ENCODE peak calls at places on chromosomes 3 and 15, in ten cellular contexts. E is activated CD4-positive, CD25-positive, alpha-beta regulatory T cell treated with anti-CD3 and anti-CD28 coated beads, Interleukin-2, amount 50 U/mL, for 72 hours; S is stimulated activated CD4-positive, alpha-beta T cell treated with anti-CD3 and anti-CD28 coated beads, Interleukin-1b, Interleukin-23, amount 100 ng/mL, for 4 hours; Z is skeletal muscle cell; C is iris pigment epithelial cell; F is islet precursor cell; U is AG04449; G is activated CD4-positive, alpha-beta T cell treated with anti-CD3 and anti-CD28 coated beads, Interleukin-2, amount 50 U/mL, for 48 hours; N is NCI-H748 treated with DMSO at 0.1 percent for 48 hours; R is RWPE1. Y is an unnamed sample.

GRCh38 chr15:70493376-70493775 is 270.0 kb downstream of the UACA start:
- DNase-seq in E (no peak), S (no peak), Z (no peak), C (no peak), F (no peak), U (no peak), G (no peak), N (no peak), R (no peak), Y (no peak)

GRCh38 chr3:122105626-122106025 is 50.5 kb downstream of the CD86 start:
- DNase-seq in E (no peak), S (no peak), Z (no peak), C (peak), F (no peak), U (no peak), G (no peak), N (no peak), R (no peak), Y (no peak)

GRCh38 chr3:122021037-122021436 is 1.0 kb downstream of the ILDR1 start:
- DNase-seq in E (no peak), S (no peak), Z (no peak), C (no peak), F (no peak), U (no peak), G (no peak), N (no peak), R (no peak), Y (no peak)

GRCh38 chr3:16494906-16495580 is 18.5 kb downstream of the RFTN1 start:
- DNase-seq in E (no peak), S (no peak), Z (no peak), C (no peak), F (no peak), U (no peak), G (no peak), N (no peak), R (no peak), Y (no peak)

GRCh38 chr3:143360244-143360643 is 240.7 kb downstream of the CHST2 start:
- DNase-seq in E (no peak), S (no peak), Z (no peak), C (no peak), F (no peak), U (no peak), G (no peak), N (no peak), R (no peak), Y (no peak)

GRCh38 chr3:161854232-161854771 is 357.7 kb downstream of the OTOL1 start:
- DNase-seq in E (no peak), S (no peak), Z (peak), C (peak), F (peak), U (peak), G (peak), N (no peak), R (peak), Y (no peak)

GRCh38 chr3:34364345-34364744 is 565.9 kb downstream of the PDCD6IP start:
- DNase-seq in E (no peak), S (no peak), Z (peak), C (peak), F (peak), U (no peak), G (no peak), N (no peak), R (no peak), Y (no peak)

GRCh38 chr3:11005686-11006256 is 13.2 kb downstream of the SLC6A1 start:
- DNase-seq in E (no peak), S (no peak), Z (no peak), C (no peak), F (no peak), U (no peak), G (no peak), N (no peak), R (no peak), Y (no peak)

Y was measured in T-helper 17 cell.